ENCODE peak calls at places on chromosomes 4 and X, in ten cellular contexts. Z is GM23338, W is AG10803, G is astrocyte of the spinal cord, C is fibroblast of the aortic adventitia, L is glutamatergic neuron, N is omental fat pad, R is nephron progenitor cell, B is coronary artery, Y is pancreas. A is an unnamed sample.

GRCh38 chrX:11445540-11445939 is 152.3 kb downstream of the AMELX start:
- DNase-seq in Z (no peak), W (no peak), G (no peak), C (no peak), L (no peak), N (no peak), R (no peak), B (no peak), Y (no peak), A (no peak)

GRCh38 chr4:108036252-108036651 is 46.6 kb downstream of the HADH start:
- DNase-seq in Z (no peak), W (no peak), G (no peak), C (no peak), L (no peak), N (no peak), R (no peak), B (no peak), Y (no peak), A (no peak)

GRCh38 chrX:141791856-141792255 is 46.3 kb upstream of the MAGEC3 start:
- DNase-seq in Z (no peak), W (no peak), G (no peak), C (peak), L (no peak), N (no peak), R (no peak), B (no peak), Y (no peak), A (no peak)

GRCh38 chrX:74492720-74493201 is 71.5 kb downstream of the SLC16A2 start:
- DNase-seq in Z (peak), W (no peak), G (no peak), C (no peak), L (peak), N (no peak), R (peak), B (no peak), Y (no peak), A (no peak)

GRCh38 chr4:73341454-73341853 is 62.6 kb upstream of the ALB start:
- DNase-seq in Z (peak), W (peak), G (peak), C (peak), L (peak), N (no peak), R (peak), B (no peak), Y (peak), A (peak)

GRCh38 chr4:77854431-77855111 is 8.1 kb upstream of the MRPL1 start:
- DNase-seq in Z (no peak), W (no peak), G (no peak), C (no peak), L (no peak), N (no peak), R (no peak), B (no peak), Y (no peak), A (no peak)

GRCh38 chr4:151921811-151922210 is 161.0 kb upstream of the GATB start:
- DNase-seq in Z (no peak), W (peak), G (peak), C (peak), L (no peak), N (no peak), R (no peak), B (no peak), Y (no peak), A (peak)

GRCh38 chr4:24471623-24472510 is 112.5 kb downstream of the DHX15 start:
- DNase-seq in Z (peak), W (peak), G (peak), C (no peak), L (peak), N (no peak), R (peak), B (no peak), Y (peak), A (no peak)

GRCh38 chr4:139256349-139256748 is 23.7 kb downstream of the MGARP start:
- DNase-seq in Z (no peak), W (no peak), G (no peak), C (no peak), L (no peak), N (no peak), R (no peak), B (no peak), Y (no peak), A (no peak)

GRCh38 chr4:139841464-139842195 is 176.0 kb downstream of the MGST2 start:
- DNase-seq in Z (no peak), W (no peak), G (no peak), C (no peak), L (peak), N (no peak), R (no peak), B (no peak), Y (peak), A (no peak)

GRCh38 chrX:84363054-84363453 is 139.2 kb downstream of the HDX start:
- DNase-seq in Z (no peak), W (peak), G (no peak), C (peak), L (no peak), N (no peak), R (no peak), B (no peak), Y (no peak), A (no peak)

GRCh38 chrX:85963736-85964135 is 83.6 kb downstream of the CHM start:
- DNase-seq in Z (no peak), W (peak), G (peak), C (peak), L (no peak), N (no peak), R (no peak), B (no peak), Y (no peak), A (peak)

GRCh38 chrX:48648299-48648698 is 35.3 kb upstream of the WAS start:
- DNase-seq in Z (peak), W (peak), G (peak), C (peak), L (peak), N (no peak), R (peak), B (peak), Y (no peak), A (peak)

GRCh38 chrX:93594780-93595179 is 78.6 kb downstream of the NAP1L3 start:
- DNase-seq in Z (no peak), W (no peak), G (no peak), C (no peak), L (no peak), N (no peak), R (no peak), B (no peak), Y (no peak), A (no peak)

GRCh38 chr4:108425988-108426387 is 194.4 kb upstream of the RPL34 start:
- DNase-seq in Z (no peak), W (peak), G (peak), C (peak), L (no peak), N (no peak), R (no peak), B (no peak), Y (no peak), A (peak)

GRCh38 chr4:158080354-158080753 is 92.5 kb downstream of the GASK1B start:
- DNase-seq in Z (no peak), W (peak), G (no peak), C (no peak), L (no peak), N (no peak), R (no peak), B (no peak), Y (no peak), A (no peak)

GRCh38 chr4:148441624-148441985 is 609 bp downstream of the NR3C2 start:
- DNase-seq in Z (peak), W (no peak), G (no peak), C (no peak), L (no peak), N (no peak), R (no peak), B (no peak), Y (no peak), A (no peak)

GRCh38 chr4:142595222-142595871 is 250.8 kb downstream of the INPP4B start:
- DNase-seq in Z (no peak), W (no peak), G (no peak), C (no peak), L (no peak), N (no peak), R (no peak), B (no peak), Y (peak), A (no peak)

GRCh38 chr4:102868153-102868781 is 525 bp upstream of the CISD2 start:
- DNase-seq in Z (no peak), W (no peak), G (no peak), C (no peak), L (peak), N (no peak), R (peak), B (no peak), Y (no peak), A (no peak)

GRCh38 chr4:153205757-153206156 is 1.5 kb downstream of the TRIM2 start:
- DNase-seq in Z (peak), W (no peak), G (peak), C (no peak), L (no peak), N (no peak), R (no peak), B (no peak), Y (peak), A (no peak)

GRCh38 chrX:130197464-130197863 is 25.7 kb downstream of the RAB33A start:
- DNase-seq in Z (no peak), W (peak), G (no peak), C (no peak), L (no peak), N (no peak), R (no peak), B (no peak), Y (no peak), A (no peak)

GRCh38 chrX:29659911-29660310 is 555.5 kb upstream of the MAGEB2 start:
- DNase-seq in Z (no peak), W (no peak), G (no peak), C (no peak), L (no peak), N (no peak), R (no peak), B (no peak), Y (no peak), A (no peak)

GRCh38 chr4:107870916-107871786 is 46.4 kb downstream of the SGMS2 start:
- DNase-seq in Z (no peak), W (no peak), G (no peak), C (peak), L (no peak), N (no peak), R (no peak), B (no peak), Y (no peak), A (no peak)

GRCh38 chr4:8504279-8505007 is 63.9 kb downstream of the TRMT44 start:
- DNase-seq in Z (no peak), W (no peak), G (no peak), C (no peak), L (no peak), N (no peak), R (no peak), B (no peak), Y (peak), A (no peak)

GRCh38 chr4:41146716-41147506 is 67.4 kb downstream of the APBB2 start:
- DNase-seq in Z (peak), W (peak), G (peak), C (peak), L (peak), N (no peak), R (no peak), B (no peak), Y (no peak), A (no peak)

GRCh38 chr4:11455201-11455835 is 26.6 kb upstream of the HS3ST1 start:
- DNase-seq in Z (no peak), W (no peak), G (no peak), C (no peak), L (no peak), N (no peak), R (no peak), B (no peak), Y (no peak), A (no peak)

GRCh38 chr4:8122746-8123145 is 35.9 kb downstream of the ABLIM2 start:
- DNase-seq in Z (no peak), W (no peak), G (no peak), C (no peak), L (no peak), N (no peak), R (no peak), B (no peak), Y (no peak), A (no peak)

GRCh38 chrX:77742788-77743476 is 43.1 kb downstream of the ATRX start:
- DNase-seq in Z (no peak), W (peak), G (no peak), C (peak), L (no peak), N (no peak), R (no peak), B (no peak), Y (no peak), A (no peak)

GRCh38 chr4:13640149-13640671 is 12.7 kb upstream of the BOD1L1 start:
- DNase-seq in Z (peak), W (peak), G (peak), C (peak), L (no peak), N (no peak), R (peak), B (no peak), Y (no peak), A (peak)

GRCh38 chr4:183553601-183554345 is 48.9 kb downstream of the ING2 start:
- DNase-seq in Z (no peak), W (no peak), G (no peak), C (no peak), L (no peak), N (no peak), R (no peak), B (no peak), Y (no peak), A (no peak)

GRCh38 chr4:180852743-180853142 is 1390.5 kb upstream of the TENM3 start:
- DNase-seq in Z (no peak), W (no peak), G (no peak), C (no peak), L (no peak), N (no peak), R (no peak), B (no peak), Y (no peak), A (no peak)

GRCh38 chrX:12241026-12241425 is 102.8 kb downstream of the FRMPD4 start:
- DNase-seq in Z (no peak), W (no peak), G (no peak), C (peak), L (no peak), N (no peak), R (no peak), B (no peak), Y (no peak), A (peak)

GRCh38 chr4:112321768-112322684 is 24.9 kb downstream of the ALPK1 start:
- DNase-seq in Z (peak), W (peak), G (peak), C (peak), L (peak), N (peak), R (peak), B (no peak), Y (peak), A (peak)

GRCh38 chr4:24266951-24267577 is 317.3 kb downstream of the DHX15 start:
- DNase-seq in Z (peak), W (peak), G (peak), C (peak), L (no peak), N (no peak), R (no peak), B (no peak), Y (no peak), A (no peak)

GRCh38 chr4:26464420-26465095 is 25.7 kb downstream of the CCKAR start:
- DNase-seq in Z (no peak), W (no peak), G (no peak), C (no peak), L (no peak), N (no peak), R (no peak), B (peak), Y (no peak), A (no peak)

GRCh38 chrX:111040377-111041017 is 55.5 kb upstream of the PAK3 start:
- DNase-seq in Z (no peak), W (peak), G (peak), C (peak), L (no peak), N (no peak), R (no peak), B (no peak), Y (no peak), A (no peak)
- TF ChIP-seq CTCF in Z (no peak), W (no peak), G (no peak), C (no peak), L (no peak), N (no peak), R (no peak), B (no peak), Y (no peak), A (no peak)

DNA sequence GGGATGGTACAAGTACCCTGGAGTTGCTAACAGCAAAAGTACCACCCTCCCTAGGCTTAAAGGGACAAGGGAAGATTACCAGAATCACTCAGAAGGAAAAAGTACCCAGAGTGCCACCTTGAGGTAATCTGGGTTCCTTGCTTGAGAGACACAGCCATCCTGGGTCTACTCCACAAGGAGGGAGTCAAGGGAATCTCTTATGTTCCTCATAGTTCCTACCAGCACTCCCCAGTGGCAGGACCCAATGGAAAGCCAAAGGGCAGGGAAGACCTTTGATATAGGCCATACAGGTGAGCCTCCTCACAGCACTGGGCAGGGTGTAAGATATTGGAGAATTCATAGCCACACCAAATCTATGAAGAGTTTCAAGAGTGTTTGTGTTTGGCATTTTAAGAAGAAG is 5.7 kb downstream of the IL2 start:
- DNase-seq in Z (peak), W (peak), G (peak), C (peak), L (no peak), N (no peak), R (peak), B (no peak), Y (no peak), A (peak)
- TF ChIP-seq CTCF in Z (peak), W (peak), G (peak), C (peak), L (no peak), N (no peak), R (no peak), B (no peak), Y (no peak), A (peak)

GRCh38 chr4:3374011-3374645 is 67.6 kb upstream of the HGFAC start:
- DNase-seq in Z (no peak), W (no peak), G (no peak), C (no peak), L (no peak), N (no peak), R (no peak), B (no peak), Y (no peak), A (no peak)

GRCh38 chr4:3372264-3372932 is 69.4 kb upstream of the HGFAC start:
- DNase-seq in Z (no peak), W (no peak), G (no peak), C (no peak), L (no peak), N (no peak), R (no peak), B (no peak), Y (no peak), A (no peak)

GRCh38 chr4:3373468-3373867 is 68.3 kb upstream of the HGFAC start:
- DNase-seq in Z (no peak), W (no peak), G (no peak), C (no peak), L (no peak), N (no peak), R (no peak), B (no peak), Y (no peak), A (no peak)

GRCh38 chr4:3371581-3372001 is 70.2 kb upstream of the HGFAC start:
- DNase-seq in Z (peak), W (no peak), G (no peak), C (no peak), L (no peak), N (no peak), R (peak), B (no peak), Y (no peak), A (no peak)

DNA sequence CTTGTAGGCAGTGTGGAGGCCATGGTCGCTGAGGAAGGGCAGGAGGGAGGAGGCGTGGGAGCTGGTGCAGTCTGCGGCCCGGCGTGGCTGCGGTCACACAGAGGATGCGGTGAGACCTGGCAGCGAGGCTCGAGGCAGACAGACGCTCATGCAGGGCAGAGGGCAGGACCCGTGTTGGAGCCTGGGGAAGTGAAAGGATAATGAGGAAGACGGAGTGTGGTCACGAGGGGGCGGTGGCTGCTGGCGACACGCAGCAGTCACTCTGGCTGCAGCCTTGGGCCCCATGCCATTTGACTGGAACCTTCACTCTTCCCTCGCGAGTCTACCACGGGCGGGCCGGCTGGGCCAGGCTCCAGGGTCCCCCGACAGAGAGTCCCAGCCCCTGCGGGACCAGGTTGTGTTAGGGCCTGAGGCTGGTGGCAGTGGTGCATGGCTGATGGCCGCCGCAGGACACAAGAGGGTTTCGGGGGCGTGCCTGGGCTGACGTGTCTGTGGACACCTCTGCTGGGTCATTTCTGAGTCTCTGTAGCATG is 68.8 kb upstream of the HGFAC start:
- DNase-seq in Z (no peak), W (no peak), G (peak), C (no peak), L (no peak), N (no peak), R (no peak), B (peak), Y (peak), A (no peak)
- TF ChIP-seq CTCF in Z (no peak), W (no peak), G (no peak), C (no peak), L (no peak), N (no peak), R (no peak), B (no peak), Y (no peak), A (no peak)

DNA sequence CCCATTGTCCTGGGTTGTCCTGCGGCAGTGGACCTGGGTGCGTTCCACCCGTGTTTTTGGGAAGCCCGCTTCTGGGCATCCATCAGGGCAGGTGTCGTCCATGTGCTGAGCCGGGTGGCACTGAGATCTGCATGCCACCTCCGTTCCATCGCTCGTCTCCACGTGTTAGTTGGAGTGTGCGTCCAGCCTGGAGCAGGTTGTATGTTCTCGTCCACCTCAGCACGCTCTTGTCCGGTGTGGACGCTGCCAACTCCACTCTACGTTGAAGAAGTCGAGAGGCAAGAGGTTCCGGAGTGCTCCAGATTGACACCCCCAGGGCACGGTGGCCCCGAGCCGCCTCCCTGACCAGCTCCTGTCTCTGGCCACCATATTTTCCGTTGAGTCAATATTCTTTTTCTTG is 33.9 kb downstream of the PCGF3 start:
- DNase-seq in Z (no peak), W (no peak), G (no peak), C (no peak), L (no peak), N (no peak), R (no peak), B (no peak), Y (no peak), A (no peak)
- TF ChIP-seq CTCF in Z (no peak), W (no peak), G (no peak), C (no peak), L (no peak), N (no peak), R (no peak), B (no peak), Y (no peak), A (no peak)